ENCODE peak calls at places on chromosome 6, in four cellular contexts. F is K562, Y is SK-N-SH, X is HepG2. E is an unnamed sample.
A peak's percentile ranks its signal among the peaks of the same experiment; 100 is the strongest.

GRCh38 chr6:155174576-155175174 is 89.1 kb upstream of the CLDN20 start:
- DNase-seq in F (peak; percentile 79), Y (peak; percentile 83), X (peak; percentile 82), E (peak; percentile 63)

GRCh38 chr6:116385462-116385807 is 14.7 kb downstream of the DSE start:
- DNase-seq in F (no peak), Y (no peak), X (no peak), E (no peak)

GRCh38 chr6:108947114-108947854 is 99.1 kb downstream of the ARMC2 start:
- DNase-seq in F (no peak), Y (peak; percentile 75), X (no peak), E (no peak)

GRCh38 chr6:155248021-155249001 is 15.5 kb upstream of the CLDN20 start:
- DNase-seq in F (peak; percentile 33), Y (peak; percentile 65), X (peak; percentile 43), E (peak; percentile 60)

GRCh38 chr6:158283304-158284005 is 28.8 kb upstream of the TULP4 start:
- DNase-seq in F (no peak), Y (no peak), X (no peak), E (peak; percentile 25)

GRCh38 chr6:34839696-34840352 is 47.9 kb downstream of the BLTP3A start:
- DNase-seq in F (no peak), Y (no peak), X (no peak), E (no peak)

GRCh38 chr6:25506020-25506419 is 146.0 kb upstream of the SCGN start:
- DNase-seq in F (no peak), Y (no peak), X (no peak), E (no peak)

GRCh38 chr6:144423167-144423566 is 138.0 kb downstream of the UTRN start:
- DNase-seq in F (no peak), Y (no peak), X (no peak), E (no peak)

GRCh38 chr6:129710722-129711631 is 1.0 kb upstream of the ARHGAP18 start:
- DNase-seq in F (no peak), Y (no peak), X (no peak), E (no peak)

GRCh38 chr6:39521826-39522377 is 199.4 kb upstream of the KCNK16 start:
- DNase-seq in F (no peak), Y (no peak), X (no peak), E (no peak)

GRCh38 chr6:9252784-9253183 is 817.4 kb upstream of the SLC35B3 start:
- DNase-seq in F (no peak), Y (no peak), X (no peak), E (peak; percentile 25)

GRCh38 chr6:89745096-89745495 is 74.5 kb downstream of the MDN1 start:
- DNase-seq in F (no peak), Y (no peak), X (no peak), E (no peak)

GRCh38 chr6:24330137-24330732 is 27.6 kb downstream of the DCDC2 start:
- DNase-seq in F (no peak), Y (no peak), X (peak; percentile 99), E (no peak)

GRCh38 chr6:144343736-144344428 is 58.7 kb downstream of the UTRN start:
- DNase-seq in F (no peak), Y (no peak), X (peak; percentile 98), E (no peak)

GRCh38 chr6:169620171-169621125 is 81.4 kb downstream of the WDR27 start:
- DNase-seq in F (no peak), Y (no peak), X (peak; percentile 60), E (no peak)

GRCh38 chr6:19269341-19269898 is 567.8 kb upstream of the ID4 start:
- DNase-seq in F (no peak), Y (no peak), X (no peak), E (no peak)

GRCh38 chr6:27752038-27752885 is 159.9 kb downstream of the OR2B2 start:
- DNase-seq in F (peak; percentile 60), Y (peak; percentile 53), X (peak; percentile 89), E (peak; percentile 44)

GRCh38 chr6:116008470-116009229 is 52.0 kb downstream of the FRK start:
- DNase-seq in F (no peak), Y (no peak), X (no peak), E (no peak)

GRCh38 chr6:135475292-135475886 is 22.2 kb downstream of the AHI1 start:
- DNase-seq in F (no peak), Y (peak; percentile 62), X (no peak), E (no peak)

GRCh38 chr6:157906537-157907061 is 75.1 kb upstream of the SYNJ2 start:
- DNase-seq in F (peak; percentile 56), Y (no peak), X (no peak), E (no peak)

GRCh38 chr6:138296381-138296780 is 78.1 kb upstream of the PBOV1 start:
- DNase-seq in F (no peak), Y (no peak), X (no peak), E (no peak)

GRCh38 chr6:154514481-154514880 is 4.0 kb upstream of the CNKSR3 start:
- DNase-seq in F (no peak), Y (no peak), X (no peak), E (no peak)

GRCh38 chr6:5634525-5634924 is 372.2 kb downstream of the NRN1 start:
- DNase-seq in F (no peak), Y (no peak), X (no peak), E (no peak)

GRCh38 chr6:44795326-44795725 is 407.8 kb downstream of the CDC5L start:
- DNase-seq in F (no peak), Y (no peak), X (no peak), E (no peak)

GRCh38 chr6:166627875-166628849 is 1.1 kb upstream of the RPS6KA2 start:
- DNase-seq in F (peak; percentile 46), Y (peak; percentile 80), X (peak; percentile 25), E (peak; percentile 60)

GRCh38 chr6:53048431-53049195 is 16.6 kb upstream of the FBXO9 start:
- DNase-seq in F (no peak), Y (no peak), X (peak; percentile 38), E (no peak)

GRCh38 chr6:29563435-29563834 is 3.9 kb upstream of the UBD start:
- DNase-seq in F (no peak), Y (no peak), X (no peak), E (no peak)

GRCh38 chr6:47277702-47278101 is 32.0 kb downstream of the TNFRSF21 start:
- DNase-seq in F (no peak), Y (no peak), X (no peak), E (no peak)

GRCh38 chr6:158662607-158663464 is 13.0 kb downstream of the SYTL3 start:
- DNase-seq in F (no peak), Y (no peak), X (no peak), E (no peak)

GRCh38 chr6:113630738-113631535 is 226.2 kb upstream of the MARCKS start:
- DNase-seq in F (no peak), Y (no peak), X (no peak), E (no peak)

GRCh38 chr6:136640132-136640915 is 90.1 kb upstream of the MAP7 start:
- DNase-seq in F (no peak), Y (no peak), X (no peak), E (no peak)

GRCh38 chr6:42451146-42451594 is 556 bp downstream of the TRERF1 start:
- DNase-seq in F (no peak), Y (no peak), X (no peak), E (no peak)

GRCh38 chr6:142551145-142551811 is 249.5 kb downstream of the ADGRG6 start:
- DNase-seq in F (no peak), Y (no peak), X (no peak), E (peak; percentile 12)
- TF ChIP-seq FOXJ3 in F (no peak), Y (no peak), X (no peak), E (no peak)

DNA sequence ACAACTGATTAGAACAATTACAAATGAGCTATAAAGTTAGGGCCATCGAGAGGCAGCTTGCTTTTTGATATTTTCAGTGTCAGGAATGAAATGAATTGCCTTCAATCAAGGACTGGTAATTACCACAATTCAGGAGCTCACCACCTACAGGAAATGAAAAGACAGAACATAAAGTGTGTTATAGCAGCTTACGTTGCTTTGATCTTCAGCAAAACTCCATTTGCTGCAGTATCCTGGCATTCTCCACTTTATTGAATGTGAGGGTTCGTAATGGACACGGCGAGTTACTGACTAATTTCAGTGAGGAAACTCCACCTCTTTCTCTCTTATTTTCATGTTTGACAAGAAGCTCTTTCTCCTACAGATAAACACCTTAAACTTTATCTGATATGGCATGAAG is 440.0 kb upstream of the HSF2 start:
- DNase-seq in F (no peak), Y (no peak), X (no peak), E (no peak)
- TF ChIP-seq FOXJ3 in F (no peak), Y (no peak), X (no peak), E (no peak)

GRCh38 chr6:18248698-18249097 is 15.6 kb downstream of the DEK start:
- DNase-seq in F (no peak), Y (no peak), X (no peak), E (no peak)
- TF ChIP-seq FOXJ3 in F (no peak), Y (no peak), X (no peak), E (no peak)

GRCh38 chr6:71349976-71350615 is 61.5 kb downstream of the OGFRL1 start:
- DNase-seq in F (no peak), Y (no peak), X (no peak), E (no peak)

GRCh38 chr6:71351190-71351589 is 62.6 kb downstream of the OGFRL1 start:
- DNase-seq in F (no peak), Y (no peak), X (no peak), E (no peak)

GRCh38 chr6:71347119-71347518 is 58.5 kb downstream of the OGFRL1 start:
- DNase-seq in F (no peak), Y (no peak), X (no peak), E (no peak)

GRCh38 chr6:71346034-71346680 is 57.5 kb downstream of the OGFRL1 start:
- DNase-seq in F (no peak), Y (no peak), X (no peak), E (no peak)

DNA sequence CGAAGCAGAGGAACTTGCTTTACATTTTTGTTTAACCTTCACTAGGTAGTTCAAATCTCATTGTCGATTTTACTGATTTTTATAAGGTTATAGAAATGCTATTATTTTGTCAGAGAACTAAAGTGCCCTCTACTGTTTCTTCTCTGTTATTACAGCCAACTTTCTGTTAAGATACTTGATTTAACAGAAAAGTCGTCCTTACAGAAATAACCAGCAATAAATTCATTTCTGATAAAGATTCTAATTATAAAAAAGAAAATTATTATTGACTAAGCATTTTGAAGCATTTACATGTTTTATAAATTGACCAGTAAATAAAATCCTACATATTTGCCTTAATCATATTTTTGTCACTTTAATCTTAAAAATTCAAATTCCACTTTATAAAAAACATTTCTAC is 60.8 kb downstream of the OGFRL1 start:
- DNase-seq in F (peak; percentile 8), Y (peak; percentile 4), X (peak; percentile 2), E (no peak)
- TF ChIP-seq FOXJ3 in F (no peak), Y (no peak), X (no peak), E (no peak)

GRCh38 chr6:105324386-105325000 is 78.4 kb downstream of the PREP start:
- DNase-seq in F (no peak), Y (no peak), X (no peak), E (no peak)
- TF ChIP-seq FOXJ3 in F (no peak), Y (no peak), X (no peak), E (no peak)